ENCODE peak calls at places on chromosomes 4 and X, in six cellular contexts. C is uterus, P is SK-N-SH, B is Caco-2, E is Panc1, F is PC-3. H is an unnamed sample. For H3K4me1 and H3K36me3, the result is how much of the 10 kb centered on the place peaks cover.

GRCh38 chrX:97547873-97548578 is 664.3 kb downstream of the RPA4 start:
- DNase-seq in C (no peak), P (peak), B (no peak), E (no peak), F (peak), H (no peak)

GRCh38 chr4:89284828-89285227 is 22.8 kb downstream of the GPRIN3 start:
- DNase-seq in C (no peak), P (no peak), B (no peak), E (no peak), F (no peak), H (peak)

GRCh38 chr4:7171191-7171900 is 21.0 kb upstream of the SORCS2 start:
- DNase-seq in C (peak), P (no peak), B (peak), E (no peak), F (no peak), H (no peak)

GRCh38 chr4:664713-665231 is 9.3 kb downstream of the ATP5ME start:
- DNase-seq in C (no peak), P (no peak), B (no peak), E (no peak), F (no peak), H (peak)

GRCh38 chrX:142978130-142978684 is 47.5 kb upstream of the SPANXN4 start:
- DNase-seq in C (no peak), P (no peak), B (no peak), E (no peak), F (no peak), H (no peak)

GRCh38 chr4:184765473-184766346 is 31.8 kb upstream of the CENPU start:
- DNase-seq in C (no peak), P (peak), B (no peak), E (no peak), F (no peak), H (no peak)

GRCh38 chrX:75746891-75747639 is 38.0 kb downstream of the MAGEE2 start:
- DNase-seq in C (peak), P (peak), B (no peak), E (no peak), F (peak), H (peak)

GRCh38 chrX:38206036-38206435 is 14.6 kb downstream of the SRPX start:
- DNase-seq in C (no peak), P (no peak), B (no peak), E (no peak), F (no peak), H (no peak)

GRCh38 chrX:151359931-151360871 is 36.8 kb upstream of the VMA21 start:
- DNase-seq in C (peak), P (peak), B (no peak), E (no peak), F (peak), H (no peak)

GRCh38 chr4:122914292-122914904 is 8.0 kb downstream of the NUDT6 start:
- DNase-seq in C (no peak), P (peak), B (no peak), E (no peak), F (peak), H (no peak)

GRCh38 chrX:13159886-13160285 is 115.5 kb upstream of the FAM9C start:
- DNase-seq in C (no peak), P (no peak), B (no peak), E (no peak), F (no peak), H (no peak)

GRCh38 chr4:122632396-122633143 is 11.7 kb upstream of the IL21 start:
- DNase-seq in C (no peak), P (no peak), B (no peak), E (no peak), F (no peak), H (no peak)

GRCh38 chr4:130747842-130748241 is 1651.9 kb downstream of the C4orf33 start:
- DNase-seq in C (no peak), P (no peak), B (no peak), E (no peak), F (peak), H (no peak)

GRCh38 chr4:186137193-186137792 is 32.8 kb downstream of the FAM149A start:
- DNase-seq in C (no peak), P (peak), B (no peak), E (no peak), F (peak), H (no peak)

GRCh38 chr4:10160280-10160856 is 43.8 kb upstream of the WDR1 start:
- DNase-seq in C (no peak), P (no peak), B (no peak), E (no peak), F (peak), H (no peak)

GRCh38 chr4:144575181-144575580 is 70.8 kb upstream of the HHIP start:
- DNase-seq in C (no peak), P (no peak), B (no peak), E (no peak), F (peak), H (no peak)

GRCh38 chr4:107893171-107894137 is 37.9 kb upstream of the CYP2U1 start:
- DNase-seq in C (no peak), P (no peak), B (no peak), E (no peak), F (no peak), H (no peak)

GRCh38 chrX:16552546-16552945 is 97.4 kb upstream of the S100G start:
- DNase-seq in C (no peak), P (no peak), B (no peak), E (no peak), F (peak), H (no peak)

GRCh38 chrX:147376601-147377387 is 534.9 kb upstream of the FMR1 start:
- DNase-seq in C (no peak), P (no peak), B (no peak), E (no peak), F (no peak), H (no peak)

GRCh38 chr4:85298037-85298436 is 176.9 kb upstream of the ARHGAP24 start:
- DNase-seq in C (no peak), P (no peak), B (no peak), E (no peak), F (peak), H (no peak)

DNA sequence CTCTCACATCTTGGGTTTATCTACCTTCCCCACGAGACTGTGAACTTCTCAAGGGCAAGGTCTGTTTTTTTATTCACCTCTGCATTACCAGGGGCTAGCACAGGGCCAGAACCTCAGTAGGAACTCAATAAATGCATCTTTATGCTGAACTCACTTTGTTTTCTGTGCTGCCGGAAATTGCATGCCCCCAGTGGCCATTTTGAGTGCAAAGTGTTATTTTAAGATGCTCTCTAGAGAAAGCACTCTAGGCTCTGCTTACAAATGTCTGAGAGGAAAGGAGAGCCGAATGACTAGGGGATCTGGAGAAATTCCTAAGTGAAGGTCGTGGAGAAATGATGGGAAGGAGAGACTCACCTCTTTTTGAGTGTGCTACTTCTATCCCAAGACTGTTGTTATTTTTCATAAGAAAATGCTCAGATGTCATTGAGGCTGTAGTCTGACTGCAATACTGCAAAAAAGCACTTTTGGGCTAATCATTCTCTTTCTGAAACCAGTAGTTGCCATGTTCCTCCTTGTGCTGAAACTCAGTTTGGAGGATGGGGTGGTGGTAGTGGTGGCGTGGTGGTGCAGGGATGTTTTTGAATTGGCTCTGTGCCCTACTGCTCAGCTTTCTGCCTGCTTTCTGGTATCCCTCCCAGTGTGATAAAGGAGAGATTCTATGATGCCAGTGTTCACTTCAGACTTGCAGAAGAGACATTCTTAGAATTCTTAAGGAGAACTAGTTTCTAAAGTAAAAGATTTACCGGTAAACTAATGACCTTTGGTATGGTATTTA is 41.3 kb downstream of the DOCK11 start:
- DNase-seq in C (no peak), P (peak), B (no peak), E (no peak), F (peak), H (no peak)
- TF ChIP-seq CTCF in C (peak), P (peak), B (peak), E (peak), F (peak), H (no peak)

DNA sequence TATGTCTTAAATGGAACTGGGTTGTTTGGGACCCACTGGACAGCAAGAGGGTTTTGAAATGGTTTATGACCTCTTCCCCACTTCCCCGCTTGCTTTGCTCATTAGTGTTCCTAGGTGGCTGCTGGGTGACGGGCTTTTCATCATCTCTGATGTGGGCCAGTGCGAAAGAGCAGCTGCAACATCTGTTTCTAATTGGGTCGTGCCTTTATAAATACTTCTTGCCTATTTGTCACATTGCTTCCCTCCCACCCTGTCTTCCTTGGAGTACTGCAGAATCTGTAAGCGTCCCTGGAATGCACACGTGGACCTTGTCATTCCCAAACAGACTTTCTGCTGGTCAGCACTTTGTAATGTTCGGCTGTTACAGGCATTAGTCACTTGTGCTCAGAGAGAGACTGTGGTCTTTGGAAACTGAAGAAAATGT is 35.2 kb downstream of the SEPTIN11 start:
- DNase-seq in C (peak), P (peak), B (peak), E (peak), F (peak), H (peak)
- H3K4me1 ChIP-seq in C (under half), P (half or more), B (under half), E (under half), F (under half), H (under half)

GRCh38 chr4:56995525-56995924 is 16.8 kb downstream of the POLR2B start:
- DNase-seq in C (peak), P (no peak), B (no peak), E (no peak), F (no peak), H (peak)
- H3K36me3 ChIP-seq in C (under half), P (half or more), B (under half), E (under half), F (half or more), H (half or more)

GRCh38 chrX:7941390-7942042 is 14.3 kb upstream of the PNPLA4 start:
- DNase-seq in C (no peak), P (no peak), B (no peak), E (no peak), F (peak), H (no peak)
- TF ChIP-seq CTCF in C (no peak), P (peak), B (peak), E (peak), F (peak), H (no peak)

GRCh38 chr4:117640836-117641235 is 393.4 kb upstream of the NDST3 start:
- DNase-seq in C (no peak), P (no peak), B (no peak), E (no peak), F (no peak), H (no peak)
- H3K4me1 ChIP-seq in C (under half), P (under half), B (under half), E (under half), F (under half), H (under half)

GRCh38 chr4:55087930-55088293 is 37.5 kb downstream of the KDR start:
- DNase-seq in C (no peak), P (no peak), B (no peak), E (no peak), F (no peak), H (no peak)

GRCh38 chr4:55087016-55087929 is 38.1 kb downstream of the KDR start:
- DNase-seq in C (no peak), P (peak), B (no peak), E (no peak), F (no peak), H (no peak)

GRCh38 chr4:55080174-55080865 is 45.1 kb downstream of the KDR start:
- DNase-seq in C (no peak), P (no peak), B (no peak), E (no peak), F (no peak), H (no peak)

GRCh38 chr4:55086561-55086960 is 38.8 kb downstream of the KDR start:
- DNase-seq in C (no peak), P (peak), B (no peak), E (no peak), F (no peak), H (peak)

DNA sequence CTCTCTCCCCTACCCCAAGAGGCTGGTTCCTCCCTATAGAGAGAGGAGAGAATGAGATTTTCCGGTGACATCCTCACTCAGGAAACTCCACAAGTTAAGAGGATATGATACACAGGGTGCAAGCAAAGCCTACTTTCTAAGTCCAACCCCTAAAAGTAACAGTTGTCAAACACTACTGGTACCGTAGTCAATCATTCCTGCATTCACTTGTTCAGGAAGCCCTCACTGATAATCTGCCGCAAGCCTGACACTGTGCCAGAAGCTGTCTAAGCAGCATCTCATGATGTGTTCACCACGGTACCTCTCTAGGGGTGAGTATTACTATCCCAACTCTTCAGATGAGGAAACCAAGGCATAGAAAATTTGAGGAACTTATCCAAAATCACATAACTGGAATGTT is 41.6 kb downstream of the KDR start:
- DNase-seq in C (no peak), P (no peak), B (no peak), E (no peak), F (no peak), H (no peak)
- H3K36me3 ChIP-seq in C (under half), P (under half), B (under half), E (under half), F (under half), H (under half)

GRCh38 chr4:147842573-147842972 is 110.7 kb downstream of the ARHGAP10 start:
- DNase-seq in C (peak), P (no peak), B (no peak), E (no peak), F (no peak), H (peak)

GRCh38 chr4:147846318-147847135 is 114.6 kb downstream of the ARHGAP10 start:
- DNase-seq in C (no peak), P (no peak), B (no peak), E (no peak), F (no peak), H (no peak)

GRCh38 chr4:147840846-147841732 is 109.2 kb downstream of the ARHGAP10 start:
- DNase-seq in C (no peak), P (no peak), B (no peak), E (no peak), F (no peak), H (no peak)

GRCh38 chr4:147839651-147840050 is 107.8 kb downstream of the ARHGAP10 start:
- DNase-seq in C (no peak), P (no peak), B (no peak), E (no peak), F (no peak), H (no peak)

DNA sequence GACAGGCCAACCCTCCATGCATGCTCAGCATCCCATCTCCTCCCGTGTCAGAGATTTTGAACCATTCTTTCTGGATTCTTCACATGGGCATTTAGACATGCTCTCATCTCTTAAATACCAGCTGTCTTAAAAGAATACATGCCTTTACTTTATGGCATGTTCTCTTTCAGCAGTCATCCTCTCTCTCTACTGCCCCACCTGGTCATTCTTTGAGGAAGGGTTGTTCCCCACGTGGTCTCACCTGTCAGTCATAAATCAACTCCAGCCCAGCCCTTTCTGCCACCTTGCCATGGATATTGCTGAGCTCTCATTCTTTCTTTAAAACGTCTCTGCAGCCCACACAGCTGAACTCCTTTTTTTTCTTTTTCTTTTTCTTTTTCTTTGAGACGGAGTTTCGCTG is 111.3 kb downstream of the ARHGAP10 start:
- DNase-seq in C (no peak), P (no peak), B (peak), E (no peak), F (peak), H (no peak)
- TF ChIP-seq CTCF in C (no peak), P (no peak), B (peak), E (peak), F (peak), H (no peak)

DNA sequence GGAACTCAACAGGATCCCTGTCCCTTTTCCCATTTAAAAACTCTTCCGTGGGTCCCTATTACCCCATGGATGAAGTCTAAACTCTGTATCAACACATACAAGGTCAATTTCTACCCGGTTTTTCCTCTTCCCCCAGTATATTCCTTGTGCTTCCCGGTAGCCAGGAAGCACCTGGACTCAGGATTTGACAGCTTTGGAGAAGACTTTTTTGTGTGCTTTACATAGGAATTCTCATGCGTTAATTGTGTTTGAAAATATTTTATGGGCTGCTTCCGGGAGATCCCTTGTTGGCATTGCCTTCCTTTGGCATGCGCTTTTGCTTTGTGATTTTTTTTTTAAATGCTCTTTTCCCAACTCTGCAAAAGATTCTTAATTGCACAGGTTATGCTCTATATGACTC is 7.2 kb downstream of the SMS start:
- DNase-seq in C (no peak), P (no peak), B (no peak), E (no peak), F (no peak), H (no peak)
- H3K4me1 ChIP-seq in C (under half), P (under half), B (under half), E (under half), F (under half), H (under half)

GRCh38 chr4:182328505-182328904 is 85.3 kb downstream of the TENM3 start:
- DNase-seq in C (no peak), P (no peak), B (no peak), E (no peak), F (no peak), H (no peak)
- H3K36me3 ChIP-seq in C (under half), P (under half), B (under half), E (under half), F (under half), H (under half)